ENCODE peak calls at places on chromosomes 11 and 22, in four cellular contexts. One of them, this sample, is unnamed.

GRCh38 chr22:37753746-37754145 is 54.0 kb upstream of the GCAT start:
- DNase-seq in H1: no peak
- DNase-seq in trophoblast cell: peak
- DNase-seq in neuronal stem cell: no peak
- DNase-seq in this sample: no peak

GRCh38 chr11:1772270-1773130 is 8.8 kb upstream of the CTSD start:
- DNase-seq in H1: no peak
- DNase-seq in trophoblast cell: peak
- DNase-seq in neuronal stem cell: peak
- DNase-seq in this sample: peak

GRCh38 chr11:36235750-36236149 is 53.5 kb downstream of the COMMD9 start:
- DNase-seq in H1: no peak
- DNase-seq in trophoblast cell: no peak
- DNase-seq in neuronal stem cell: no peak
- DNase-seq in this sample: peak

GRCh38 chr11:126861796-126862195 is 138.8 kb downstream of the KIRREL3 start:
- DNase-seq in H1: no peak
- DNase-seq in trophoblast cell: no peak
- DNase-seq in neuronal stem cell: no peak
- DNase-seq in this sample: no peak

GRCh38 chr11:115860246-115860645 is 356.0 kb upstream of the CADM1 start:
- DNase-seq in H1: no peak
- DNase-seq in trophoblast cell: peak
- DNase-seq in neuronal stem cell: no peak
- DNase-seq in this sample: no peak

GRCh38 chr11:97990162-97990920 is 1030.4 kb upstream of the CNTN5 start:
- DNase-seq in H1: no peak
- DNase-seq in trophoblast cell: peak
- DNase-seq in neuronal stem cell: no peak
- DNase-seq in this sample: peak

GRCh38 chr11:105045897-105046296 is 762 bp upstream of the CARD16 start:
- DNase-seq in H1: no peak
- DNase-seq in trophoblast cell: no peak
- DNase-seq in neuronal stem cell: no peak
- DNase-seq in this sample: no peak

GRCh38 chr11:30619767-30620166 is 33.6 kb upstream of the MPPED2 start:
- DNase-seq in H1: no peak
- DNase-seq in trophoblast cell: no peak
- DNase-seq in neuronal stem cell: no peak
- DNase-seq in this sample: no peak

GRCh38 chr11:44298862-44299261 is 11.1 kb downstream of the ALX4 start:
- DNase-seq in H1: no peak
- DNase-seq in trophoblast cell: no peak
- DNase-seq in neuronal stem cell: no peak
- DNase-seq in this sample: no peak

GRCh38 chr22:38036392-38037062 is 20.7 kb upstream of the PICK1 start:
- DNase-seq in H1: no peak
- DNase-seq in trophoblast cell: no peak
- DNase-seq in neuronal stem cell: no peak
- DNase-seq in this sample: no peak

GRCh38 chr11:101323997-101324396 is 194.4 kb upstream of the PGR start:
- DNase-seq in H1: no peak
- DNase-seq in trophoblast cell: no peak
- DNase-seq in neuronal stem cell: peak
- DNase-seq in this sample: no peak

GRCh38 chr22:50170453-50171318 is at the start of gene PANX2:
- DNase-seq in H1: no peak
- DNase-seq in trophoblast cell: peak
- DNase-seq in neuronal stem cell: no peak
- DNase-seq in this sample: peak

GRCh38 chr22:29002603-29003002 is 59.0 kb downstream of the C22orf31 start:
- DNase-seq in H1: no peak
- DNase-seq in trophoblast cell: no peak
- DNase-seq in neuronal stem cell: no peak
- DNase-seq in this sample: no peak

GRCh38 chr11:82718307-82718706 is 15.4 kb downstream of the FAM181B start:
- DNase-seq in H1: no peak
- DNase-seq in trophoblast cell: peak
- DNase-seq in neuronal stem cell: peak
- DNase-seq in this sample: peak

GRCh38 chr11:29518389-29519174 is 498.2 kb downstream of the KCNA4 start:
- DNase-seq in H1: no peak
- DNase-seq in trophoblast cell: peak
- DNase-seq in neuronal stem cell: no peak
- DNase-seq in this sample: peak

GRCh38 chr11:102457056-102457677 is 4.6 kb upstream of the TMEM123 start:
- DNase-seq in H1: no peak
- DNase-seq in trophoblast cell: no peak
- DNase-seq in neuronal stem cell: no peak
- DNase-seq in this sample: no peak

GRCh38 chr11:106425819-106426218 is 348.4 kb downstream of the AASDHPPT start:
- DNase-seq in H1: no peak
- DNase-seq in trophoblast cell: no peak
- DNase-seq in neuronal stem cell: no peak
- DNase-seq in this sample: no peak

GRCh38 chr22:45224988-45225731 is 15.5 kb downstream of the KIAA0930 start:
- DNase-seq in H1: no peak
- DNase-seq in trophoblast cell: no peak
- DNase-seq in neuronal stem cell: no peak
- DNase-seq in this sample: no peak

GRCh38 chr11:131656839-131657211 is 286.4 kb downstream of the NTM start:
- DNase-seq in H1: no peak
- DNase-seq in trophoblast cell: no peak
- DNase-seq in neuronal stem cell: no peak
- DNase-seq in this sample: no peak

GRCh38 chr11:122803306-122803705 is 35.0 kb upstream of the CRTAM start:
- DNase-seq in H1: no peak
- DNase-seq in trophoblast cell: peak
- DNase-seq in neuronal stem cell: no peak
- DNase-seq in this sample: peak

DNA sequence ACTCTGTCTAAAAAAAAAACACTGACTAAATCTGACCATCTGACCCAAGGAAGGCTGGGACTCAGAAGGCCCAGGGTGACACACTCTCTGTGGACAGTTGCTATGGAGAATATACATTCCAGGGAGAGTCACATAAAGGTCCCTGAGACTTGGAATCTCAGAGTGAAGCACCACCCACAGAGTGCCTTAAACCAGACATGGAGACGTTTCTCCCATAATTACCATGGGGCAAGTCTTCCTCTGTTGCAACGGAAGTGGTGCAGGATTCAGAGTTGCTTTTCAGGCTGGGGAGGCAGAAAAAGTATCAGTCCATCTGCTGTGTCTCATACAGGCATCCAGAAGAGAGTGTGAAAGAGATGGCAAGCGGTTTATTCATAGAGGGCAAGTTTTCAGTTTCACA is 58.7 kb upstream of the SLN start:
- DNase-seq in H1: no peak
- DNase-seq in trophoblast cell: peak
- DNase-seq in neuronal stem cell: no peak
- DNase-seq in this sample: peak
- H2BK12ac ChIP-seq in H1: no peak
- H2BK12ac ChIP-seq in trophoblast cell: no peak
- H2BK12ac ChIP-seq in neuronal stem cell: no peak
- H2BK12ac ChIP-seq in this sample: no peak

DNA sequence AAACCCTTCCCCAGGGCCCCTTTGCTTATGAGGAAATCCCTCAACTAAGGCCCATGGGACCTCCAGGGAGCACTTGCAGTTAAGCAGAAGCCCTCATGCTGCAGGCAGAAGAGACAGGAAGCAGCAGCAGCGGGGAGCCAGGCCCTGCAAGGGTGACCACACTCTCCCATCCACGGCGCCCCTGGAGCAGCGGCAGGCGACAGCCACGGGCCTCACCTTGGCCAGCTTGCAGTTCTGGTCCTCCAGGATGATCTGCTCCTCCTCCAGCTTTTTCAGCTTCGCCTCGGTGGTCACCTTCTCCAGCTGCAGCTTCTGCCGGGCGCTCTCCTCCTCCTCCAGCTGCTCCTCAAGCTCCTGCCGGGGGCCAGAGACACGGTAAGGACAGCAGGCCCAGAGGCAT is 47.0 kb downstream of the APOL1 start:
- DNase-seq in H1: no peak
- DNase-seq in trophoblast cell: no peak
- DNase-seq in neuronal stem cell: no peak
- DNase-seq in this sample: no peak
- H3K4ac ChIP-seq in H1: no peak
- H3K4ac ChIP-seq in trophoblast cell: no peak
- H3K4ac ChIP-seq in neuronal stem cell: no peak
- H3K4ac ChIP-seq in this sample: no peak

GRCh38 chr11:13923182-13923581 is 39.3 kb upstream of the SPON1 start:
- DNase-seq in H1: no peak
- DNase-seq in trophoblast cell: no peak
- DNase-seq in neuronal stem cell: no peak
- DNase-seq in this sample: no peak

GRCh38 chr11:13928566-13929251 is 33.8 kb upstream of the SPON1 start:
- DNase-seq in H1: no peak
- DNase-seq in trophoblast cell: no peak
- DNase-seq in neuronal stem cell: no peak
- DNase-seq in this sample: peak

GRCh38 chr11:13923716-13924650 is 38.5 kb upstream of the SPON1 start:
- DNase-seq in H1: no peak
- DNase-seq in trophoblast cell: no peak
- DNase-seq in neuronal stem cell: no peak
- DNase-seq in this sample: no peak

GRCh38 chr11:13927496-13927895 is 35.0 kb upstream of the SPON1 start:
- DNase-seq in H1: no peak
- DNase-seq in trophoblast cell: no peak
- DNase-seq in neuronal stem cell: no peak
- DNase-seq in this sample: no peak

DNA sequence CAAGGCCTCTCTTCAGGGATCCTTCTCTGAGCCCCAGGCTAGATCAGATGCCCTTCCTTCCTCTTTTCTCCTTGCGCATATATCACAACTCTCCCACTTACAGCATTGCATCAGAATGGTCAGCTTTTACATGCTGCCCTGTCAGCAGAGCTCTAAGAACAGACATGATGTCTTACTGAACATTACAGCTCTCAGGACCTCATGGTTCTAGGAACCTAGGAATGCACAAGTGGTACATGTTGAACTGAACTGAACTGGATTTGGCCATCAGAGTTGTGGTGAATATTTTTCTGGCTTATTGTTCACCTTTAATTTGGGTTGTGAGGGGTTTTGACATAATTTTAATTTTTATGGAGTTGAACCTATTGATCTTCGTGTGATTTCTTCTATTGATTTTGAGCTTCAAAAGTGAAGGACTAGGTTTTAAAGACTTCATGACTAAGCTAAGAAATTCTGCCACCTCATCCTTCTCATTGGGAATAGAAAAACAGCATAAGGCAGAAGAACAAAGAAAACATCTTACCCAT is 37.7 kb upstream of the SPON1 start:
- DNase-seq in H1: no peak
- DNase-seq in trophoblast cell: peak
- DNase-seq in neuronal stem cell: no peak
- DNase-seq in this sample: no peak
- H3K4me3 ChIP-seq in H1: no peak
- H3K4me3 ChIP-seq in trophoblast cell: no peak
- H3K4me3 ChIP-seq in neuronal stem cell: no peak
- H3K4me3 ChIP-seq in this sample: no peak

DNA sequence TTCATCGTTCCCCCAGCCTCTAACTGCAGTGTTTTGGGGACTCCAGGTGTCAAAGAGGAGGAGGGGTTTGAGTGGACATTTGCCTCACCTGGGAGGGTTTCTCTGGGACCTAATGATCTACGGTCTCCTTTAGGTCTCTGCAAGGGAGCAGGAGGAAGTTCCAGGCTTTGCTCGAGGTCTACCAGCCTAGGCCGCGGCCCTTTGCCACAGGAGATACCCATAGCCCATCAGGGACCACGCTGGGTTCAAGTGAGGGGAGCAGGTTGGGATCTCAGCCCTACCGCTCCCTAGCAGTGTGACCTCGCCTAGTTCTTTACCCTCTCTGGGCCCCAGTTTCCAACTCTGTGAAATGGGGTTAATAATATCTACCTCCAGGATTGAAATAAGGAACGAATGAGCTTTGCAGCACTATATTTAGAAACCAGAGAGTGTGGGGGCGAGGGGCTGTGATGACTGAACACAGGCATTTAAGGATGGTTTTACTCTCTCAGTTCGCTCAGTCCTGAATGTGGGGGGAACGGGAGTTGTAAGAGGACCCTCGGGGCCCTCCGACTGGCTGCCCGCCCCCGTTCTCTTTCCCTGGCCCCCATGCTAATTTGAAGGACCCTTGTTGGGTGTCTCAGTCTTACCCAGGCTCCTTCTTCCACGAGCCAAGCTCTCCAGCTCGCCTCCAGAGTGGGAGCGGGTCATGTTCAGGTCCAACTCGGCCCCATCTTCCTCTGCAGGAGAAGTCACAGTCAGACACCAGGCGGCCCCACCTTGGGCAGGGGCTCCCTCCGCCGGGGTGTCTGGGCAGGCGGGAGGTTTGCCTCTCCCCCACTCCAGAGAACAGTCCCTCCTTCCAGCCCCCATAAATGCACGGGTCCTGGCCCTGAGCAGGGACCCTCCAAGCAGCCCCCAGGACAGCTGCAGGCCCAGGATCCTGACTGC is 11.7 kb downstream of the PDGFB start:
- DNase-seq in H1: no peak
- DNase-seq in trophoblast cell: no peak
- DNase-seq in neuronal stem cell: no peak
- DNase-seq in this sample: no peak
- H2BK12ac ChIP-seq in H1: peak
- H2BK12ac ChIP-seq in trophoblast cell: peak
- H2BK12ac ChIP-seq in neuronal stem cell: peak
- H2BK12ac ChIP-seq in this sample: no peak

GRCh38 chr11:69982675-69983570 is 95.2 kb upstream of the ANO1 start:
- DNase-seq in H1: no peak
- DNase-seq in trophoblast cell: peak
- DNase-seq in neuronal stem cell: no peak
- DNase-seq in this sample: no peak
- H3K4ac ChIP-seq in H1: no peak
- H3K4ac ChIP-seq in trophoblast cell: no peak
- H3K4ac ChIP-seq in neuronal stem cell: no peak
- H3K4ac ChIP-seq in this sample: no peak

GRCh38 chr22:24435323-24435645 is 7.9 kb downstream of the ADORA2A start:
- DNase-seq in H1: no peak
- DNase-seq in trophoblast cell: no peak
- DNase-seq in neuronal stem cell: no peak
- DNase-seq in this sample: no peak
- H3K4me3 ChIP-seq in H1: no peak
- H3K4me3 ChIP-seq in trophoblast cell: no peak
- H3K4me3 ChIP-seq in neuronal stem cell: no peak
- H3K4me3 ChIP-seq in this sample: no peak

This sample was measured in mesenchymal stem cell.